ENCODE peak calls at places on chromosomes 16 and 17, in eight cellular contexts. G is NCI-H510A treated with DMSO at 0.1 percent for 48 hours; I is CD4-positive, CD25-positive, alpha-beta regulatory T cell; J is NCI-H2171 treated with DMSO at 0.1 percent for 48 hours; F is glutamatergic neuron; N is cardiac muscle cell; M is aorta; U is memory B cell. H is an unnamed sample.

GRCh38 chr16:89507834-89508590 is at the start of gene SPG7:
- DNase-seq in G (peak; percentile 29), I (peak; percentile 94), J (peak; percentile 85), F (peak; percentile 91), N (peak; percentile 89), M (peak; percentile 86), U (peak; percentile 96), H (peak; percentile 96)

GRCh38 chr17:28335959-28336871 is 654 bp downstream of the TNFAIP1 start:
- DNase-seq in G (peak; percentile 66), I (no peak), J (peak; percentile 46), F (peak; percentile 56), N (peak; percentile 94), M (peak; percentile 64), U (no peak), H (no peak)

GRCh38 chr17:77306048-77306789 is 165.4 kb downstream of the SEC14L1 start:
- DNase-seq in G (no peak), I (no peak), J (no peak), F (no peak), N (no peak), M (no peak), U (no peak), H (no peak)

GRCh38 chr16:4488486-4488967 is 12.3 kb downstream of the HMOX2 start:
- DNase-seq in G (no peak), I (peak; percentile 70), J (no peak), F (no peak), N (peak; percentile 49), M (no peak), U (no peak), H (no peak)

GRCh38 chr17:51230306-51230705 is 29.5 kb downstream of the MBTD1 start:
- DNase-seq in G (no peak), I (no peak), J (no peak), F (no peak), N (no peak), M (no peak), U (no peak), H (no peak)

GRCh38 chr16:81553080-81553813 is 108.6 kb downstream of the CMIP start:
- DNase-seq in G (no peak), I (no peak), J (no peak), F (no peak), N (no peak), M (peak; percentile 50), U (no peak), H (no peak)

GRCh38 chr16:14303182-14303618 is 232.1 kb downstream of the MRTFB start:
- DNase-seq in G (no peak), I (no peak), J (no peak), F (no peak), N (peak; percentile 49), M (no peak), U (no peak), H (no peak)

GRCh38 chr17:73802871-73803270 is 158.6 kb upstream of the SDK2 start:
- DNase-seq in G (no peak), I (no peak), J (no peak), F (no peak), N (no peak), M (no peak), U (no peak), H (no peak)

GRCh38 chr16:8713635-8714097 is 39.2 kb downstream of the ABAT start:
- DNase-seq in G (no peak), I (no peak), J (no peak), F (no peak), N (no peak), M (no peak), U (no peak), H (no peak)

GRCh38 chr17:77854083-77854758 is 104.3 kb upstream of the TNRC6C start:
- DNase-seq in G (no peak), I (no peak), J (no peak), F (no peak), N (no peak), M (no peak), U (no peak), H (no peak)

GRCh38 chr17:80803451-80804428 is 187.9 kb upstream of the CHMP6 start:
- DNase-seq in G (no peak), I (no peak), J (no peak), F (no peak), N (no peak), M (peak; percentile 20), U (no peak), H (no peak)

GRCh38 chr17:40550608-40551007 is 14.7 kb downstream of the CCR7 start:
- DNase-seq in G (no peak), I (no peak), J (no peak), F (no peak), N (peak; percentile 96), M (no peak), U (no peak), H (no peak)

GRCh38 chr16:80198265-80198994 is 342.4 kb upstream of the DYNLRB2 start:
- DNase-seq in G (peak; percentile 91), I (no peak), J (no peak), F (peak; percentile 17), N (peak; percentile 7), M (no peak), U (no peak), H (no peak)

H was measured in GM12891.